ENCODE peak calls at places on chromosome 16, in eight cellular contexts. One of them, this sample, is unnamed.

GRCh38 chr16:19677403-19677802 is 40.6 kb downstream of the KNOP1 start:
- DNase-seq in PC-3: no peak
- DNase-seq in MM.1S: no peak
- DNase-seq in SK-N-SH: no peak
- DNase-seq in GM23338: no peak
- DNase-seq in HCT116: no peak
- DNase-seq in hepatocyte: no peak
- DNase-seq in OCI-LY7: no peak
- DNase-seq in this sample: no peak

GRCh38 chr16:80274576-80275191 is 266.1 kb upstream of the DYNLRB2 start:
- DNase-seq in PC-3: no peak
- DNase-seq in MM.1S: no peak
- DNase-seq in SK-N-SH: no peak
- DNase-seq in GM23338: no peak
- DNase-seq in HCT116: no peak
- DNase-seq in hepatocyte: no peak
- DNase-seq in OCI-LY7: no peak
- DNase-seq in this sample: peak; percentile 40

GRCh38 chr16:84266451-84266850 is 26.6 kb upstream of the KCNG4 start:
- DNase-seq in PC-3: peak; percentile 51
- DNase-seq in MM.1S: peak; percentile 9
- DNase-seq in SK-N-SH: peak; percentile 85
- DNase-seq in GM23338: peak; percentile 91
- DNase-seq in HCT116: peak; percentile 93
- DNase-seq in hepatocyte: peak; percentile 77
- DNase-seq in OCI-LY7: peak; percentile 63
- DNase-seq in this sample: peak; percentile 85

GRCh38 chr16:79698341-79698753 is 97.8 kb upstream of the MAF start:
- DNase-seq in PC-3: no peak
- DNase-seq in MM.1S: no peak
- DNase-seq in SK-N-SH: no peak
- DNase-seq in GM23338: no peak
- DNase-seq in HCT116: no peak
- DNase-seq in hepatocyte: no peak
- DNase-seq in OCI-LY7: no peak
- DNase-seq in this sample: no peak

GRCh38 chr16:57590654-57591085 is 37.8 kb upstream of the ADGRG1 start:
- DNase-seq in PC-3: peak; percentile 85
- DNase-seq in MM.1S: no peak
- DNase-seq in SK-N-SH: no peak
- DNase-seq in GM23338: no peak
- DNase-seq in HCT116: peak; percentile 28
- DNase-seq in hepatocyte: peak; percentile 59
- DNase-seq in OCI-LY7: no peak
- DNase-seq in this sample: no peak

GRCh38 chr16:85573045-85573695 is 40.0 kb upstream of the GSE1 start:
- DNase-seq in PC-3: no peak
- DNase-seq in MM.1S: no peak
- DNase-seq in SK-N-SH: no peak
- DNase-seq in GM23338: no peak
- DNase-seq in HCT116: no peak
- DNase-seq in hepatocyte: no peak
- DNase-seq in OCI-LY7: no peak
- DNase-seq in this sample: no peak

GRCh38 chr16:4212934-4213296 is 29.0 kb downstream of the SRL start:
- DNase-seq in PC-3: no peak
- DNase-seq in MM.1S: no peak
- DNase-seq in SK-N-SH: no peak
- DNase-seq in GM23338: no peak
- DNase-seq in HCT116: peak; percentile 13
- DNase-seq in hepatocyte: peak; percentile 40
- DNase-seq in OCI-LY7: no peak
- DNase-seq in this sample: no peak

GRCh38 chr16:84315422-84315821 is 20.7 kb downstream of the WFDC1 start:
- DNase-seq in PC-3: peak; percentile 41
- DNase-seq in MM.1S: no peak
- DNase-seq in SK-N-SH: no peak
- DNase-seq in GM23338: no peak
- DNase-seq in HCT116: no peak
- DNase-seq in hepatocyte: no peak
- DNase-seq in OCI-LY7: no peak
- DNase-seq in this sample: no peak

GRCh38 chr16:76976101-76976500 is 214.9 kb upstream of the MON1B start:
- DNase-seq in PC-3: no peak
- DNase-seq in MM.1S: peak; percentile 76
- DNase-seq in SK-N-SH: no peak
- DNase-seq in GM23338: no peak
- DNase-seq in HCT116: no peak
- DNase-seq in hepatocyte: no peak
- DNase-seq in OCI-LY7: peak; percentile 85
- DNase-seq in this sample: no peak

GRCh38 chr16:69888005-69888560 is 63.1 kb upstream of the CLEC18A start:
- DNase-seq in PC-3: no peak
- DNase-seq in MM.1S: no peak
- DNase-seq in SK-N-SH: no peak
- DNase-seq in GM23338: no peak
- DNase-seq in HCT116: no peak
- DNase-seq in hepatocyte: no peak
- DNase-seq in OCI-LY7: no peak
- DNase-seq in this sample: no peak

GRCh38 chr16:69940676-69941075 is 10.5 kb upstream of the CLEC18A start:
- DNase-seq in PC-3: no peak
- DNase-seq in MM.1S: no peak
- DNase-seq in SK-N-SH: no peak
- DNase-seq in GM23338: no peak
- DNase-seq in HCT116: no peak
- DNase-seq in hepatocyte: no peak
- DNase-seq in OCI-LY7: no peak
- DNase-seq in this sample: no peak

GRCh38 chr16:85104821-85105391 is 7.4 kb downstream of the CIBAR2 start:
- DNase-seq in PC-3: no peak
- DNase-seq in MM.1S: no peak
- DNase-seq in SK-N-SH: no peak
- DNase-seq in GM23338: no peak
- DNase-seq in HCT116: no peak
- DNase-seq in hepatocyte: no peak
- DNase-seq in OCI-LY7: peak; percentile 79
- DNase-seq in this sample: no peak

GRCh38 chr16:84471966-84472365 is 32.5 kb downstream of the MEAK7 start:
- DNase-seq in PC-3: no peak
- DNase-seq in MM.1S: no peak
- DNase-seq in SK-N-SH: no peak
- DNase-seq in GM23338: no peak
- DNase-seq in HCT116: no peak
- DNase-seq in hepatocyte: no peak
- DNase-seq in OCI-LY7: no peak
- DNase-seq in this sample: no peak

GRCh38 chr16:31191697-31192428 is 10.7 kb downstream of the PYCARD start:
- DNase-seq in PC-3: no peak
- DNase-seq in MM.1S: no peak
- DNase-seq in SK-N-SH: no peak
- DNase-seq in GM23338: no peak
- DNase-seq in HCT116: no peak
- DNase-seq in hepatocyte: no peak
- DNase-seq in OCI-LY7: no peak
- DNase-seq in this sample: no peak

GRCh38 chr16:65122974-65123845 is 1.3 kb upstream of the CDH11 start:
- DNase-seq in PC-3: peak; percentile 48
- DNase-seq in MM.1S: no peak
- DNase-seq in SK-N-SH: peak; percentile 72
- DNase-seq in GM23338: peak; percentile 59
- DNase-seq in HCT116: no peak
- DNase-seq in hepatocyte: peak; percentile 72
- DNase-seq in OCI-LY7: no peak
- DNase-seq in this sample: peak; percentile 69

GRCh38 chr16:56120447-56121155 is 70.7 kb upstream of the GNAO1 start:
- DNase-seq in PC-3: no peak
- DNase-seq in MM.1S: no peak
- DNase-seq in SK-N-SH: peak; percentile 28
- DNase-seq in GM23338: no peak
- DNase-seq in HCT116: no peak
- DNase-seq in hepatocyte: no peak
- DNase-seq in OCI-LY7: no peak
- DNase-seq in this sample: no peak
- TF ChIP-seq EZH2phosphoT487 in PC-3: no peak
- TF ChIP-seq EZH2phosphoT487 in MM.1S: no peak
- TF ChIP-seq EZH2phosphoT487 in SK-N-SH: no peak
- TF ChIP-seq EZH2phosphoT487 in GM23338: no peak
- TF ChIP-seq EZH2phosphoT487 in HCT116: no peak
- TF ChIP-seq EZH2phosphoT487 in hepatocyte: no peak
- TF ChIP-seq EZH2phosphoT487 in OCI-LY7: no peak
- TF ChIP-seq EZH2phosphoT487 in this sample: no peak

GRCh38 chr16:82370282-82370681 is 200.3 kb upstream of the MPHOSPH6 start:
- DNase-seq in PC-3: no peak
- DNase-seq in MM.1S: no peak
- DNase-seq in SK-N-SH: no peak
- DNase-seq in GM23338: no peak
- DNase-seq in HCT116: no peak
- DNase-seq in hepatocyte: no peak
- DNase-seq in OCI-LY7: no peak
- DNase-seq in this sample: no peak

GRCh38 chr16:82364690-82365089 is 194.7 kb upstream of the MPHOSPH6 start:
- DNase-seq in PC-3: no peak
- DNase-seq in MM.1S: no peak
- DNase-seq in SK-N-SH: no peak
- DNase-seq in GM23338: no peak
- DNase-seq in HCT116: no peak
- DNase-seq in hepatocyte: no peak
- DNase-seq in OCI-LY7: no peak
- DNase-seq in this sample: no peak

GRCh38 chr16:82363026-82363816 is 193.2 kb upstream of the MPHOSPH6 start:
- DNase-seq in PC-3: no peak
- DNase-seq in MM.1S: no peak
- DNase-seq in SK-N-SH: no peak
- DNase-seq in GM23338: no peak
- DNase-seq in HCT116: no peak
- DNase-seq in hepatocyte: no peak
- DNase-seq in OCI-LY7: no peak
- DNase-seq in this sample: no peak

GRCh38 chr16:82366462-82366861 is 196.4 kb upstream of the MPHOSPH6 start:
- DNase-seq in PC-3: no peak
- DNase-seq in MM.1S: no peak
- DNase-seq in SK-N-SH: no peak
- DNase-seq in GM23338: no peak
- DNase-seq in HCT116: no peak
- DNase-seq in hepatocyte: no peak
- DNase-seq in OCI-LY7: no peak
- DNase-seq in this sample: no peak

GRCh38 chr16:82368041-82368440 is 198.0 kb upstream of the MPHOSPH6 start:
- DNase-seq in PC-3: peak; percentile 31
- DNase-seq in MM.1S: no peak
- DNase-seq in SK-N-SH: peak; percentile 61
- DNase-seq in GM23338: peak; percentile 66
- DNase-seq in HCT116: peak; percentile 38
- DNase-seq in hepatocyte: peak; percentile 57
- DNase-seq in OCI-LY7: peak; percentile 8
- DNase-seq in this sample: peak; percentile 52
- TF ChIP-seq CTCF in PC-3: peak; percentile 35
- TF ChIP-seq CTCF in MM.1S: no peak
- TF ChIP-seq CTCF in SK-N-SH: peak; percentile 39
- TF ChIP-seq CTCF in GM23338: peak; percentile 43
- TF ChIP-seq CTCF in HCT116: peak; percentile 58
- TF ChIP-seq CTCF in hepatocyte: peak; percentile 46
- TF ChIP-seq CTCF in OCI-LY7: peak; percentile 52
- TF ChIP-seq CTCF in this sample: peak; percentile 44

DNA sequence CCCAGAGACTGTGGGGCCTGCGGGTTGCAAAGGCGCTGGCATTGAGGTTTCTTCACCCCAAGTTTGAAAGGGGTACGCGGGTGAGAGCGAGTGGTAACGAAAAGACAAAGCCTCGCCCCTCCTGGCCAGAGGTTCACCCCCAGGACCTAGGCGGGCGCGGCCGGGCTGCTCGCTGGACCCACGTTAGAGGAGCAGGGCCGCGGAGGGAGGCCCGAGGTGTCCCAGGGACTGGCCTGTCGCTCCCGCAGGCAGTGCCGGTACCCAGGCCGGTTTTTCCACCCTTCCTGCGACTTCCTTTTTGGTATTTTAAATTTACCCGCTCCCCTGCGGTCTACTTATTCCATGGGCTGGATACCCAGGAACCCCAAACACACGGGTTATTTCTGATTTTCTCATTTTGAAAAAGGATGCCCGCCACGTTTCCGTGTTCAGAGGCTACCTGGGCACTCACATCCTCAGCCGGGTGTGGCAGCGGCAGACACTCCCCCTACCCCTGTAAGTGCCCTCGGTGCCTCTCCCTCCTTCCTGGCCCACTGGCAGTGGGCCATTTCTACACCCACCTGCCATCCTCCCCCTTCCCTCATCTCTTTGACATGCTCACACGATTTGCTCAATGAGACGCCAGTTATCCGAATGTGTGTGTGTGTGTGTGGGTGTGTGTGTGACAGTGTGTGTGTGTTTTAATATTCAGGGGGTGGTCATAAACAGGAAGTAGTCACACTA is 1.6 kb upstream of the FOXL1 start:
- DNase-seq in PC-3: peak; percentile 57
- DNase-seq in MM.1S: no peak
- DNase-seq in SK-N-SH: no peak
- DNase-seq in GM23338: peak; percentile 57
- DNase-seq in HCT116: no peak
- DNase-seq in hepatocyte: no peak
- DNase-seq in OCI-LY7: no peak
- DNase-seq in this sample: no peak
- TF ChIP-seq EZH2phosphoT487 in PC-3: no peak
- TF ChIP-seq EZH2phosphoT487 in MM.1S: no peak
- TF ChIP-seq EZH2phosphoT487 in SK-N-SH: no peak
- TF ChIP-seq EZH2phosphoT487 in GM23338: no peak
- TF ChIP-seq EZH2phosphoT487 in HCT116: no peak
- TF ChIP-seq EZH2phosphoT487 in hepatocyte: no peak
- TF ChIP-seq EZH2phosphoT487 in OCI-LY7: no peak
- TF ChIP-seq EZH2phosphoT487 in this sample: peak; percentile 67

DNA sequence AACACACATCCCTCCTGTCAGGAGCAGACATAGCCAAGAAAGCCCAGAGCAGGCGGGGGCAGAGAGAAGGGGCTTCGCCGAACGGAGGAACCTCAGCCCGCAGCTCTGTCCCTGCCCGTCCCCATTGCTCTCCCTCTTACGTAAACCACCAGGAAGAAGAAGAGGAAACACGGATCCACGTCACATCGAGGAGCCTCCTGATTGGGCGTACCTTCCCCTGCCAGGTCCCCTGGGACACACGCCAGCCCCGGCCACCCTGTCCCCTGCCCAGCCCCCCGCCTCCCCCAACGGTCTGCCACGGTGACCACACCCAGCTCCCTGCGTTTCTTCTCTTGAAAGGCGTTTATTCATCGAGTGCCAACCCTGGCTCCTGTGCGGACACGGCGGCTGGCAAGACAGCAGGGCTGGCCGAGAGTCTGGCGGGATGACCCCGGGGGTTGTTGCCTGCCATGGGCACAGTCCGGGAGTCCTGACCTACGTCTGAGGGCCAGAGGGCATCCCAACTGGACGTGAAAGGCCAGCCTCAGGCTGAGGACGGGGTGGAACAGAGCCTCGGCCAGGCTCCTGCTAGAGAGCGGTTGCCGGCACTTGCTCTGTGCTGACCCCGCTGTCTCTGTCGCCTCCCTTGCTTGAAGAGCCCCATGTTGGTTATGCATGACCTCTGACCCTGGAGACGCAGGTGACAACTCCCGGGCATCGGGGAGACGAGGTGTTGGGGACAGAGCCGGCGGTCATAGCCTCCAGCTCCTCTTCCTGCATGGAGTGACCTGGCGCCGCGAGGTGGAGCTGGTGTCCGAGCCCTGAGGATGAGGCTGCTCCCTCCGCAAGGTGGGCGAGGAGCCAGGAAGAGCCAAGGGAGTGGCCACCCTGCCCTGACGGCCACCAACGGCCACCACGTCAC is 40.6 kb upstream of the ACSF3 start:
- DNase-seq in PC-3: peak; percentile 82
- DNase-seq in MM.1S: no peak
- DNase-seq in SK-N-SH: peak; percentile 90
- DNase-seq in GM23338: no peak
- DNase-seq in HCT116: peak; percentile 92
- DNase-seq in hepatocyte: no peak
- DNase-seq in OCI-LY7: no peak
- DNase-seq in this sample: no peak
- TF ChIP-seq CTCF in PC-3: peak; percentile 49
- TF ChIP-seq CTCF in MM.1S: no peak
- TF ChIP-seq CTCF in SK-N-SH: peak; percentile 23
- TF ChIP-seq CTCF in GM23338: no peak
- TF ChIP-seq CTCF in HCT116: peak; percentile 74
- TF ChIP-seq CTCF in hepatocyte: no peak
- TF ChIP-seq CTCF in OCI-LY7: no peak
- TF ChIP-seq CTCF in this sample: no peak

This sample was measured in neural progenitor cell.